ENCODE peak calls at places on chromosomes 5 and 9, in seven cellular contexts. One of them, this sample, is unnamed.

GRCh38 chr5:67493676-67494075 is 297.1 kb upstream of the CD180 start:
- DNase-seq in brain microvascular endothelial cell: peak
- DNase-seq in stomach: peak
- DNase-seq in tibial nerve: no peak
- DNase-seq in thoracic aorta: no peak
- DNase-seq in right lobe of liver: peak
- DNase-seq in RWPE1: peak
- DNase-seq in this sample: peak

GRCh38 chr9:134339183-134339806 is 13.0 kb downstream of the RXRA start:
- DNase-seq in brain microvascular endothelial cell: no peak
- DNase-seq in stomach: peak
- DNase-seq in tibial nerve: no peak
- DNase-seq in thoracic aorta: no peak
- DNase-seq in right lobe of liver: peak
- DNase-seq in RWPE1: no peak
- DNase-seq in this sample: no peak

GRCh38 chr5:158435161-158435616 is 576.2 kb upstream of the CLINT1 start:
- DNase-seq in brain microvascular endothelial cell: peak
- DNase-seq in stomach: no peak
- DNase-seq in tibial nerve: no peak
- DNase-seq in thoracic aorta: no peak
- DNase-seq in right lobe of liver: no peak
- DNase-seq in RWPE1: no peak
- DNase-seq in this sample: no peak

GRCh38 chr9:136079916-136080246 is 15.2 kb downstream of the NACC2 start:
- DNase-seq in brain microvascular endothelial cell: no peak
- DNase-seq in stomach: no peak
- DNase-seq in tibial nerve: no peak
- DNase-seq in thoracic aorta: no peak
- DNase-seq in right lobe of liver: peak
- DNase-seq in RWPE1: no peak
- DNase-seq in this sample: no peak

GRCh38 chr5:168174376-168174775 is 117.1 kb upstream of the WWC1 start:
- DNase-seq in brain microvascular endothelial cell: no peak
- DNase-seq in stomach: no peak
- DNase-seq in tibial nerve: no peak
- DNase-seq in thoracic aorta: no peak
- DNase-seq in right lobe of liver: no peak
- DNase-seq in RWPE1: no peak
- DNase-seq in this sample: no peak

GRCh38 chr9:72477862-72478564 is 43.4 kb upstream of the TMC1 start:
- DNase-seq in brain microvascular endothelial cell: peak
- DNase-seq in stomach: peak
- DNase-seq in tibial nerve: no peak
- DNase-seq in thoracic aorta: no peak
- DNase-seq in right lobe of liver: no peak
- DNase-seq in RWPE1: peak
- DNase-seq in this sample: no peak

GRCh38 chr9:121833061-121833460 is 181.6 kb downstream of the DAB2IP start:
- DNase-seq in brain microvascular endothelial cell: no peak
- DNase-seq in stomach: peak
- DNase-seq in tibial nerve: no peak
- DNase-seq in thoracic aorta: no peak
- DNase-seq in right lobe of liver: no peak
- DNase-seq in RWPE1: no peak
- DNase-seq in this sample: no peak

GRCh38 chr9:87337335-87338074 is 160.2 kb upstream of the DAPK1 start:
- DNase-seq in brain microvascular endothelial cell: peak
- DNase-seq in stomach: no peak
- DNase-seq in tibial nerve: no peak
- DNase-seq in thoracic aorta: no peak
- DNase-seq in right lobe of liver: no peak
- DNase-seq in RWPE1: no peak
- DNase-seq in this sample: no peak

GRCh38 chr5:124887223-124887622 is 140.8 kb upstream of the ZNF608 start:
- DNase-seq in brain microvascular endothelial cell: no peak
- DNase-seq in stomach: no peak
- DNase-seq in tibial nerve: no peak
- DNase-seq in thoracic aorta: no peak
- DNase-seq in right lobe of liver: no peak
- DNase-seq in RWPE1: no peak
- DNase-seq in this sample: no peak

GRCh38 chr9:15606667-15607472 is 54.0 kb downstream of the CCDC171 start:
- DNase-seq in brain microvascular endothelial cell: peak
- DNase-seq in stomach: no peak
- DNase-seq in tibial nerve: peak
- DNase-seq in thoracic aorta: no peak
- DNase-seq in right lobe of liver: no peak
- DNase-seq in RWPE1: peak
- DNase-seq in this sample: no peak
- TF ChIP-seq CTCF in brain microvascular endothelial cell: peak
- TF ChIP-seq CTCF in stomach: peak
- TF ChIP-seq CTCF in tibial nerve: peak
- TF ChIP-seq CTCF in thoracic aorta: peak
- TF ChIP-seq CTCF in right lobe of liver: peak
- TF ChIP-seq CTCF in RWPE1: peak
- TF ChIP-seq CTCF in this sample: peak

GRCh38 chr9:116163293-116164055 is 9.9 kb downstream of the PAPPA start:
- DNase-seq in brain microvascular endothelial cell: no peak
- DNase-seq in stomach: no peak
- DNase-seq in tibial nerve: no peak
- DNase-seq in thoracic aorta: no peak
- DNase-seq in right lobe of liver: no peak
- DNase-seq in RWPE1: no peak
- DNase-seq in this sample: no peak
- TF ChIP-seq CTCF in brain microvascular endothelial cell: peak
- TF ChIP-seq CTCF in stomach: no peak
- TF ChIP-seq CTCF in tibial nerve: no peak
- TF ChIP-seq CTCF in thoracic aorta: peak
- TF ChIP-seq CTCF in right lobe of liver: peak
- TF ChIP-seq CTCF in RWPE1: peak
- TF ChIP-seq CTCF in this sample: peak

GRCh38 chr5:137735531-137736284 is at the start of gene KLHL3:
- DNase-seq in brain microvascular endothelial cell: peak
- DNase-seq in stomach: peak
- DNase-seq in tibial nerve: no peak
- DNase-seq in thoracic aorta: no peak
- DNase-seq in right lobe of liver: peak
- DNase-seq in RWPE1: no peak
- DNase-seq in this sample: peak
- TF ChIP-seq CTCF in brain microvascular endothelial cell: peak
- TF ChIP-seq CTCF in stomach: no peak
- TF ChIP-seq CTCF in tibial nerve: no peak
- TF ChIP-seq CTCF in thoracic aorta: no peak
- TF ChIP-seq CTCF in right lobe of liver: no peak
- TF ChIP-seq CTCF in RWPE1: no peak
- TF ChIP-seq CTCF in this sample: no peak

GRCh38 chr9:129221233-129221632 is 43.2 kb upstream of the IER5L start:
- DNase-seq in brain microvascular endothelial cell: no peak
- DNase-seq in stomach: no peak
- DNase-seq in tibial nerve: no peak
- DNase-seq in thoracic aorta: no peak
- DNase-seq in right lobe of liver: no peak
- DNase-seq in RWPE1: no peak
- DNase-seq in this sample: no peak
- TF ChIP-seq CTCF in brain microvascular endothelial cell: no peak
- TF ChIP-seq CTCF in stomach: no peak
- TF ChIP-seq CTCF in tibial nerve: no peak
- TF ChIP-seq CTCF in thoracic aorta: no peak
- TF ChIP-seq CTCF in right lobe of liver: no peak
- TF ChIP-seq CTCF in RWPE1: no peak
- TF ChIP-seq CTCF in this sample: no peak

DNA sequence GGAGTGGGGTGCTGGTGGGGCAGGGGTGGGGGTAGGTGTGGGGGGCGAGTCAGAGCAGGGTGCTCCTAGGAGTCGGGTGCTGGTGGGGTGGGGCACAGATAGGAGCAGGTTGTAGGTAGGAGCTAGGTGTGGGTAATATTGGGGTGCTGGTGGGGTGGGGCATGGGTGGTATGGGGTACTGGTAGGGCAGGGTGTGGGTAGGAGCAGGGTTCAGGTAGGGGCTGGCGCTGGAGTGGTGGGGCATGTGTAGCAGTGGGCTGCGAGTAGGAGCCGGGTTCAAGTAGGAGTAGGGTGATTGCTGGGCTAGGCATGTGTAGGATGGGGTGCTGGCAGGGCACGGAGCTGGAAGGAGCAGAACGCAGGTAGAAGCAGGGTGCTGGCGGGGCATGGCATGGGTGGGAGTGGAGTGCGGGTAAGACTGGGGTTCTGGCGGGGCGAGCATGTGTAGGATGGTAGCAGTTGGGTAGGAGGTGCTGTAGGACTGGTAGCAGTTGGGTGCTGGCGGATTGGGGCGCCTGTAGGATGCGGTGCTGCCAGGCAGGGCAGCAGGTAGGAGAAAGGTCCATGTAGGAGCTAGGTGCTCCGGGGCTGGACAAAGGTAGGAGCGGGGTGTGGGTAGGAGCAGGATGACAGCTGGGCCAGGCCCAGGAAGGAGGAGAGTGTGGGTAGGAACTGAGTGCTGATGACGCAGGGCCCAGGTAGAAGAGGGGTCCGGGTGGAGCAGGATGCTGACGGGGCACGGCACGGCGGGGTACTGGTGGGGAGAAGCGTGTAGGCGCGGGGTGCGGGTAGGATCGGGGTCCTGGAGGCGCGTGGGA is 105.5 kb upstream of the SIMC1 start:
- DNase-seq in brain microvascular endothelial cell: no peak
- DNase-seq in stomach: no peak
- DNase-seq in tibial nerve: no peak
- DNase-seq in thoracic aorta: no peak
- DNase-seq in right lobe of liver: no peak
- DNase-seq in RWPE1: no peak
- DNase-seq in this sample: no peak
- TF ChIP-seq CTCF in brain microvascular endothelial cell: no peak
- TF ChIP-seq CTCF in stomach: no peak
- TF ChIP-seq CTCF in tibial nerve: no peak
- TF ChIP-seq CTCF in thoracic aorta: no peak
- TF ChIP-seq CTCF in right lobe of liver: no peak
- TF ChIP-seq CTCF in RWPE1: no peak
- TF ChIP-seq CTCF in this sample: no peak

DNA sequence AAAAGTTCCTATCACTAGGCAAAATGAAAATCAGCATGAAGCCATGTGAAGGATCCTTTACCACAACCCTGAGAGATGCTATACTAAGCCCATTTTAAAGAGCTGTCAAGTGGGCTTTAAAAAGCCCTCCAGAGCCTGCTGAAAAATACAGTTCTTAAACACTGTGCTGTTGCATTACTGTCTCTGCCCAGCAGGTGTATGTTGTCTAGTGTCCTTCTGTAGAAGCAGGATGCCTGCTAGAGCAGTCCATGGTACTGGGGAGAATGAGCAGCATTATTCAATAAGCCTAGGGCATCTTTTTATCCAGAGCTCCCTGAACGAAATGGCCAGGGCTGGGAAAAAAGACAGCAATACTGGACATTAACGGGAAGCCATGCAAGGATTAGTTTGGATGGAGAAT is 126.2 kb upstream of the PLCXD3 start:
- DNase-seq in brain microvascular endothelial cell: peak
- DNase-seq in stomach: no peak
- DNase-seq in tibial nerve: no peak
- DNase-seq in thoracic aorta: no peak
- DNase-seq in right lobe of liver: no peak
- DNase-seq in RWPE1: no peak
- DNase-seq in this sample: peak
- TF ChIP-seq CTCF in brain microvascular endothelial cell: peak
- TF ChIP-seq CTCF in stomach: no peak
- TF ChIP-seq CTCF in tibial nerve: no peak
- TF ChIP-seq CTCF in thoracic aorta: no peak
- TF ChIP-seq CTCF in right lobe of liver: peak
- TF ChIP-seq CTCF in RWPE1: no peak
- TF ChIP-seq CTCF in this sample: peak

GRCh38 chr5:109688999-109689739 is 558 bp upstream of the MAN2A1 start:
- DNase-seq in brain microvascular endothelial cell: peak
- DNase-seq in stomach: peak
- DNase-seq in tibial nerve: peak
- DNase-seq in thoracic aorta: peak
- DNase-seq in right lobe of liver: peak
- DNase-seq in RWPE1: peak
- DNase-seq in this sample: peak
- TF ChIP-seq CTCF in brain microvascular endothelial cell: no peak
- TF ChIP-seq CTCF in stomach: no peak
- TF ChIP-seq CTCF in tibial nerve: peak
- TF ChIP-seq CTCF in thoracic aorta: no peak
- TF ChIP-seq CTCF in right lobe of liver: no peak
- TF ChIP-seq CTCF in RWPE1: no peak
- TF ChIP-seq CTCF in this sample: no peak

DNA sequence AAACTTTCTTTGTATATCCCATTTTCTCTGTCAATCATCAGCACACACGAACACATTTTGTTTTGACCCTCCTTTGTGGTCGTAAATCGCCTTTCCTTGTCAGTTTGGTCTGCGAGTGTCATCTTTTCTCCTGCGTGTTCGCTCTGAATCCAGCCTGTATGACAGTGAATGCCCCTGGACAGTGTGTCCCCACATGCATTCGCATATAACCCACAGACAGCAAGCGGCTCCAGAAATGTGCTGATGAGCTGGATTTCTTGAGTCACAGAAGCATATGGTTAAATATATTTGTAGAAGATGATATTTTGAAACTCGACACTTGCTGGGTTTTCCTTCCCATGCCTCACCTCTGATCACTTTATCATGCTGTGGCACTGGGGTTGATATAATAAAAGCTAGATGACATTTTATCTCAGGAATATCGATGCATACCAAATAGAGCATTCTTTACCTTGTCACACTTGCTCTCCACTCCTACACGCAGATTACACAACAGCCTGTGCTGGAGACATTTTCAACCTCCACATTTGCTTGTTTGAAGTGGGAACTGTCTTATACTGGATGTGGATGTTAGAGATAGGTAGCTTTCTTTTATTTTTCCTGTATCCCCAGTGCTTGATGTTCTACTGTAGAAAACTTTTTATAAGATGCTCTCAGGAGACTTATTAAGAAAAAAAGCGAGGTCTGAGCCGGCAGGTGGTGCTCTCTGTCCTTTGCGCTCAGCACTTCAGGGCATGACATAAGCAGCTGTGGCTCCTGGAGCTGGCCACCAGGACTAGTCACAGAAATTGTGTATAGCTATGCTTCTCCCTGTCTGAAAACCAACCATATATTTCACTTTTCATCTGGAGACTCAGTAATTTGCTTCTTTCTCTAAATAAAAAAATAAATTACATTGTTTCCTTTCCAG is 215.1 kb downstream of the SH3GL2 start:
- DNase-seq in brain microvascular endothelial cell: peak
- DNase-seq in stomach: no peak
- DNase-seq in tibial nerve: no peak
- DNase-seq in thoracic aorta: no peak
- DNase-seq in right lobe of liver: no peak
- DNase-seq in RWPE1: no peak
- DNase-seq in this sample: no peak
- TF ChIP-seq CTCF in brain microvascular endothelial cell: peak
- TF ChIP-seq CTCF in stomach: no peak
- TF ChIP-seq CTCF in tibial nerve: no peak
- TF ChIP-seq CTCF in thoracic aorta: no peak
- TF ChIP-seq CTCF in right lobe of liver: peak
- TF ChIP-seq CTCF in RWPE1: no peak
- TF ChIP-seq CTCF in this sample: no peak

This sample was measured in glutamatergic neuron.